ENCODE peak calls at places on chromosomes 3 and 15, in four cellular contexts. X is HCT116, N is K562, H is HepG2. A is an unnamed sample.

GRCh38 chr3:159273608-159274007 is 471.8 kb downstream of the MFSD1 start:
- DNase-seq in X (no peak), N (no peak), H (peak), A (no peak)

GRCh38 chr3:56980798-56981390 is 79.6 kb upstream of the SPATA12 start:
- DNase-seq in X (peak), N (no peak), H (no peak), A (no peak)

GRCh38 chr3:9704343-9705322 is 1.0 kb downstream of the CPNE9 start:
- DNase-seq in X (no peak), N (peak), H (peak), A (no peak)

GRCh38 chr15:50452927-50453326 is 28.7 kb downstream of the USP8 start:
- DNase-seq in X (no peak), N (no peak), H (no peak), A (no peak)

GRCh38 chr15:28918141-28918983 is 32.6 kb downstream of the APBA2 start:
- DNase-seq in X (peak), N (peak), H (peak), A (no peak)

GRCh38 chr3:104856743-104857142 is 510.0 kb upstream of the ALCAM start:
- DNase-seq in X (no peak), N (no peak), H (no peak), A (no peak)

GRCh38 chr3:160792445-160793039 is 36.5 kb downstream of the PPM1L start:
- DNase-seq in X (no peak), N (no peak), H (no peak), A (no peak)

GRCh38 chr3:25088284-25088683 is 339.8 kb upstream of the RARB start:
- DNase-seq in X (no peak), N (no peak), H (no peak), A (no peak)

GRCh38 chr3:148101061-148101460 is 596.6 kb upstream of the AGTR1 start:
- DNase-seq in X (no peak), N (no peak), H (no peak), A (no peak)

GRCh38 chr3:134544306-134544705 is 58.4 kb downstream of the CEP63 start:
- DNase-seq in X (no peak), N (no peak), H (no peak), A (no peak)

GRCh38 chr15:42955518-42955917 is 34.9 kb upstream of the TTBK2 start:
- DNase-seq in X (no peak), N (no peak), H (no peak), A (no peak)

GRCh38 chr3:115657168-115657567 is 33.9 kb downstream of the GAP43 start:
- DNase-seq in X (no peak), N (no peak), H (no peak), A (no peak)

GRCh38 chr3:69738291-69738690 is 973 bp upstream of the MITF start:
- DNase-seq in X (no peak), N (no peak), H (no peak), A (no peak)

GRCh38 chr3:64548200-64548889 is 139.5 kb downstream of the ADAMTS9 start:
- DNase-seq in X (no peak), N (no peak), H (no peak), A (no peak)

GRCh38 chr3:163033652-163034051 is 1537.0 kb downstream of the OTOL1 start:
- DNase-seq in X (no peak), N (no peak), H (no peak), A (no peak)

GRCh38 chr3:49124203-49124602 is 3.6 kb upstream of the USP19 start:
- DNase-seq in X (no peak), N (no peak), H (no peak), A (no peak)

GRCh38 chr15:96893159-96893906 is 562.8 kb downstream of the NR2F2 start:
- DNase-seq in X (no peak), N (no peak), H (no peak), A (no peak)

GRCh38 chr3:13715961-13716360 is 163.9 kb downstream of the WNT7A start:
- DNase-seq in X (no peak), N (no peak), H (no peak), A (no peak)

GRCh38 chr3:34102290-34102689 is 303.9 kb downstream of the PDCD6IP start:
- DNase-seq in X (no peak), N (no peak), H (no peak), A (no peak)

GRCh38 chr15:64883997-64884511 is 27.6 kb upstream of the ANKDD1A start:
- DNase-seq in X (no peak), N (no peak), H (no peak), A (peak)

GRCh38 chr15:74451861-74452835 is 8.8 kb downstream of the UBL7 start:
- DNase-seq in X (no peak), N (no peak), H (no peak), A (no peak)

GRCh38 chr3:197186887-197187588 is 111.4 kb downstream of the DLG1 start:
- DNase-seq in X (peak), N (peak), H (peak), A (peak)

GRCh38 chr3:197178998-197179397 is 119.4 kb downstream of the DLG1 start:
- DNase-seq in X (no peak), N (no peak), H (no peak), A (no peak)

GRCh38 chr3:197181751-197182150 is 116.7 kb downstream of the DLG1 start:
- DNase-seq in X (no peak), N (no peak), H (no peak), A (no peak)

DNA sequence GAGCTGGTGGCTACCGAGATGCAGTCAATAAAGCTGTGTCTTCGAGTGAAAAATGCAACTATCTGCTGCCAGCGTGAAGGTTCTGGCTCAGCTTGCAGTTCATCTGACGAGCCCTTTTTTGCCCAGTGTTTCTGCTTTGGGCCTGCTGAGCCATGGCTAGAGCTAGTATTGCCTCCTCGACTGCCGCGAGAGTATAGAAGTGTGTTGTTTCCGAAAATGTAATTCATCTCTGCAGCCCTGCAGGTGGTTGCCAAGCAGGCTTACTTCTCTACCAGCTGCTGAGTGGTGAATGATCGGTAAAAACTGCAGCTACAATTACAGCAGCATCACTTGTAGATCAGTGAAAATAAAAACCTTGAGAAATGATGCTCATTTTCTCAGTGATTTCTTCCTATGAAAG is 114.8 kb downstream of the DLG1 start:
- DNase-seq in X (no peak), N (no peak), H (no peak), A (no peak)
- TF ChIP-seq TCF7L2 in X (no peak), N (no peak), H (no peak), A (no peak)

GRCh38 chr3:47318921-47319320 is 36.2 kb downstream of the KLHL18 start:
- DNase-seq in X (no peak), N (no peak), H (no peak), A (no peak)

GRCh38 chr3:47319952-47320351 is 37.2 kb downstream of the KLHL18 start:
- DNase-seq in X (no peak), N (no peak), H (no peak), A (no peak)

GRCh38 chr3:47324278-47324865 is 41.6 kb downstream of the KLHL18 start:
- DNase-seq in X (peak), N (peak), H (peak), A (peak)

DNA sequence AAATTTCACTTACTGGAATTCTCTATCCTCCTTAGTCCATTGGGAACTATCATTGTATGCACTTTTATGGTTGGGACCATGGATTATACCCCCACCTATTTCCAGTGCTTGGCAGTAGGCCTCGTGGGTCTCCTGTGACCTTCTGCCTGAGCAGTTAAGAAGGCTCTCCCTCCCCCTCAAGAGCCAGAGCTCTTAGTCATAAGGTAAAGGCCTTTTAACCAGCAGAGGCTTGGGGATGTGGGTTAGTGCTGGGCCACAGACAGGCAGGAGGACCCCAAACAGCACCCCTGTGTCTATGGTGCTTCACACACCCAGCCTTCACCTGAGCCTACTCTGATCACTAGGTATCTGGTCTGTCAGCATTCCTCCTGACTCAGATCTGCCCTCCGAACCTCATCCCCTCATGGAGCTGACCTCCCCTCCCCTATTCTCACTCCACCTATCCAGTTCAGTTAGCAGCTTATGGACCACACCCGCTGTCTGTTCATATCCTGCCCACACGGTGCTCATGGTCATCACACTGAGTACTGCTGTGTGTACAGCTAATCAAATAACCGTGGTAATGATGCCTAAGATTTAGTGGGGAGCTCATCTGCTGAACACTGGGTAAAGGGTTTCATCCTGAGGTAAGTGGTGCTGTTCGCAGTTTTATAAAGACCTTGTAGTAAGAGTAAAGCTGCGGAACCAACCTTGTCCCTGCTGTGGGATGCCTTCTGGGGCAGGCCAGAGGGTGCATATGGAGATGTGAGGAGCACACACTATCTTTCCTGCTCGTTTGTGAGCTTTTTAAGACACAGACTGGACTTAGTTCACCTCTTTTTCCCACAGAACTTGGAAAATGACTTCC is 40.9 kb downstream of the KLHL18 start:
- DNase-seq in X (peak), N (peak), H (no peak), A (no peak)
- TF ChIP-seq TCF7L2 in X (no peak), N (no peak), H (no peak), A (no peak)

GRCh38 chr15:79115971-79116370 is 25.4 kb upstream of the RASGRF1 start:
- DNase-seq in X (no peak), N (no peak), H (no peak), A (no peak)
- TF ChIP-seq TCF7L2 in X (no peak), N (no peak), H (no peak), A (no peak)

DNA sequence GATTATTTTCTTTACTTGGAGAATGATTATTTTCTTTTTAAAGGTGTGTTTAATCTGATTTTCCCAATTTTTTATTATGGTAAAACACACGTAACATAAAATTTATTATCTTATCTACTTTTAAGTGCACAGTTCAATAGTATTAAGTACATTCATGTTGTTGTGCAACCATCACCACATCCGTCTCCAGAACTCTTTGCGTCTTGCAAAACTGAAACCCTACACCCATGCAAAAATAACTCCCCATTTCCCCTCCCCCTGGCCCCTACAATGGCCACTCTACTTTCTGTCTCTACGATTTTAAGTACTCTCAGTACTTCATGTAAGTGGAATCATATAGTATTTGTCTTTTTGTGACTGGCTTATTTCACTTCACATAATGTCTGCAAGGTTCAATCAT is 230.7 kb downstream of the SATB1 start:
- DNase-seq in X (no peak), N (no peak), H (no peak), A (no peak)
- TF ChIP-seq TCF7L2 in X (no peak), N (no peak), H (no peak), A (no peak)

GRCh38 chr15:69265347-69265955 is 33.3 kb upstream of the PAQR5 start:
- DNase-seq in X (peak), N (no peak), H (peak), A (no peak)
- TF ChIP-seq TCF7L2 in X (no peak), N (no peak), H (no peak), A (no peak)

GRCh38 chr3:66744521-66744920 is 243.7 kb upstream of the LRIG1 start:
- DNase-seq in X (no peak), N (no peak), H (no peak), A (no peak)
- TF ChIP-seq TCF7L2 in X (no peak), N (no peak), H (no peak), A (no peak)

GRCh38 chr3:183885766-183886165 is 1.1 kb upstream of the PARL start:
- DNase-seq in X (no peak), N (no peak), H (no peak), A (no peak)
- TF ChIP-seq TCF7L2 in X (no peak), N (no peak), H (no peak), A (no peak)

GRCh38 chr3:126540342-126540849 is 16.4 kb downstream of the CHST13 start:
- DNase-seq in X (peak), N (no peak), H (no peak), A (peak)
- TF ChIP-seq TCF7L2 in X (peak), N (no peak), H (no peak), A (no peak)

GRCh38 chr15:47588968-47589367 is 128.3 kb upstream of the SEMA6D start:
- DNase-seq in X (no peak), N (no peak), H (no peak), A (no peak)
- TF ChIP-seq TCF7L2 in X (no peak), N (no peak), H (no peak), A (no peak)

GRCh38 chr3:181712505-181713299 is 977 bp downstream of the SOX2 start:
- DNase-seq in X (no peak), N (no peak), H (no peak), A (no peak)
- TF ChIP-seq TCF7L2 in X (no peak), N (no peak), H (no peak), A (no peak)